ENCODE peak calls at places on chromosome 9, in five cellular contexts. One of them, this sample, is unnamed.

GRCh38 chr9:1978941-1979340 is 36.2 kb upstream of the SMARCA2 start:
- DNase-seq in IMR-90: peak
- DNase-seq in astrocyte: peak
- DNase-seq in fibroblast of lung: peak
- DNase-seq in neural progenitor cell: no peak
- DNase-seq in this sample: no peak

GRCh38 chr9:6000955-6001354 is 14.5 kb downstream of the RANBP6 start:
- DNase-seq in astrocyte: no peak
- DNase-seq in fibroblast of lung: no peak
- DNase-seq in IMR-90: no peak
- DNase-seq in neural progenitor cell: no peak
- DNase-seq in this sample: no peak

GRCh38 chr9:84851935-84852585 is 182.5 kb downstream of the NTRK2 start:
- DNase-seq in fibroblast of lung: peak
- DNase-seq in IMR-90: peak
- DNase-seq in astrocyte: peak
- DNase-seq in neural progenitor cell: peak
- DNase-seq in this sample: no peak

GRCh38 chr9:132651259-132651658 is 18.5 kb downstream of the DDX31 start:
- DNase-seq in IMR-90: peak
- DNase-seq in neural progenitor cell: no peak
- DNase-seq in fibroblast of lung: peak
- DNase-seq in astrocyte: peak
- DNase-seq in this sample: peak

GRCh38 chr9:129340427-129341196 is 162.6 kb upstream of the IER5L start:
- DNase-seq in neural progenitor cell: no peak
- DNase-seq in astrocyte: no peak
- DNase-seq in IMR-90: no peak
- DNase-seq in fibroblast of lung: no peak
- DNase-seq in this sample: no peak

GRCh38 chr9:23123048-23123632 is 676.5 kb downstream of the DMRTA1 start:
- DNase-seq in astrocyte: peak
- DNase-seq in neural progenitor cell: peak
- DNase-seq in IMR-90: peak
- DNase-seq in fibroblast of lung: peak
- DNase-seq in this sample: peak

GRCh38 chr9:4197548-4197947 is 102.3 kb downstream of the GLIS3 start:
- DNase-seq in IMR-90: no peak
- DNase-seq in neural progenitor cell: no peak
- DNase-seq in fibroblast of lung: no peak
- DNase-seq in astrocyte: no peak
- DNase-seq in this sample: peak

GRCh38 chr9:87498046-87498815 is 564 bp downstream of the DAPK1 start:
- DNase-seq in neural progenitor cell: peak
- DNase-seq in fibroblast of lung: peak
- DNase-seq in IMR-90: no peak
- DNase-seq in astrocyte: peak
- DNase-seq in this sample: peak

DNA sequence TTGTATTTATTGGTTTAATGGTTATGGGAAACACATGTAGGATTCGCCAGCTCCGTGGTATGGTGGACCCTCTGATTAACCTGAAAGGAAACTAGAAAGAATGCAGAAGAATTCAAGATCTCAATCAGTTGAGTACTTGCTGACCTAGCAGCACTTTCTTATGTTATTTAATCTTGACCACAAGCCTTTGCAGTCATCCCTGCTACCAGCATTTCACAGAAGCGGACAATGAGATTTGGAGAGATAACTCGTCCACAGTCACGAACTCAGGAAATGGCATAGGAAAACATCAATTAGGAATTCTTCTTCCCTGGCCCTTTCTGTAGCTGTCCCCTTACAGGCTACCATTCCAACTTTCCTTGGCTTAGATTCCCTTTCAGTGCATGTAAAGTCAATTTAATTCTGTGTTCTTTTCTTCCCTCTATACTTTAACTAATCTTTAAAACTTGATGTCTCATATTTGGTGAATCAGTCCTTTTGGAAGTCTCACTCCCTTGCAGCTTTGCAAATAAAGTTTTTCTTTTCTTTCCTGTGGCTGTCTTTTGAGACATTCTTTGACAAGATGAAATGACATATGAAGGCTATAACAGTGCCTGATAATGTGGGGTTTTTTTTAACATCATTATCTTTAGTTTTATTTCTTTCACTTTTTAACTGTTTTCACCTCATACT is 1.3 kb upstream of the SLC44A1 start:
- DNase-seq in IMR-90: peak
- DNase-seq in neural progenitor cell: peak
- DNase-seq in astrocyte: peak
- DNase-seq in fibroblast of lung: no peak
- DNase-seq in this sample: peak
- H3K9ac ChIP-seq in IMR-90: no peak
- H3K9ac ChIP-seq in neural progenitor cell: no peak
- H3K9ac ChIP-seq in astrocyte: no peak
- H3K9ac ChIP-seq in fibroblast of lung: no peak
- H3K9ac ChIP-seq in this sample: peak

GRCh38 chr9:76353280-76353679 is 40.9 kb downstream of the RFK start:
- DNase-seq in fibroblast of lung: no peak
- DNase-seq in neural progenitor cell: no peak
- DNase-seq in IMR-90: no peak
- DNase-seq in astrocyte: peak
- DNase-seq in this sample: no peak
- H2AFZ ChIP-seq in fibroblast of lung: no peak
- H2AFZ ChIP-seq in neural progenitor cell: no peak
- H2AFZ ChIP-seq in IMR-90: no peak
- H2AFZ ChIP-seq in astrocyte: no peak
- H2AFZ ChIP-seq in this sample: no peak

GRCh38 chr9:134987906-134988700 is 70.4 kb upstream of the FCN1 start:
- DNase-seq in fibroblast of lung: no peak
- DNase-seq in neural progenitor cell: no peak
- DNase-seq in IMR-90: no peak
- DNase-seq in astrocyte: no peak
- DNase-seq in this sample: no peak
- TF ChIP-seq CTCF in fibroblast of lung: no peak
- TF ChIP-seq CTCF in neural progenitor cell: no peak
- TF ChIP-seq CTCF in IMR-90: no peak
- TF ChIP-seq CTCF in astrocyte: no peak
- TF ChIP-seq CTCF in this sample: no peak

DNA sequence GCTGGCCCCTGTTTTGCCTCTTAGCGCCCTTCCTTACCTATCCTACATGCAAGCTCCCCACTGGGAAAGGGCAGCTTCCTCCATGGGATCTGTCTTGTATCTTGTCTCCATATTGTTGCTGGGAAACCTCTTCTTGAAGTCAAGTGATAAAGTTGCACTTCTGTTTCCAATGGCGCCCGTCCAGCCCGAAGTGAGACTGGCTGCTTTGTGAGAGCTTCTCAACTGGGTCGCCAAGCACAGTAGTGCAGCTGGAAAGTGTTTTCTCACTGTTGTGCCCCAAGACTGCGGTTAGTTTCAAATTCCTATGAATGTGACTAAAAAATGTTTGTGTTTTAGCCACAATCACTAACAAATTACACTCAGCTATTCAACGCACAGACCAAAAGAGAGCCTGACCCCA is 506.6 kb upstream of the MPDZ start:
- DNase-seq in fibroblast of lung: peak
- DNase-seq in astrocyte: peak
- DNase-seq in IMR-90: peak
- DNase-seq in neural progenitor cell: no peak
- DNase-seq in this sample: no peak
- H3K9ac ChIP-seq in fibroblast of lung: no peak
- H3K9ac ChIP-seq in astrocyte: no peak
- H3K9ac ChIP-seq in IMR-90: no peak
- H3K9ac ChIP-seq in neural progenitor cell: no peak
- H3K9ac ChIP-seq in this sample: no peak

GRCh38 chr9:112332272-112332671 is 1.1 kb downstream of the PTBP3 start:
- DNase-seq in neural progenitor cell: no peak
- DNase-seq in astrocyte: no peak
- DNase-seq in IMR-90: no peak
- DNase-seq in fibroblast of lung: no peak
- DNase-seq in this sample: no peak
- H2AFZ ChIP-seq in neural progenitor cell: no peak
- H2AFZ ChIP-seq in astrocyte: no peak
- H2AFZ ChIP-seq in IMR-90: no peak
- H2AFZ ChIP-seq in fibroblast of lung: no peak
- H2AFZ ChIP-seq in this sample: peak

This sample was measured in MM.1S.